ENCODE peak calls at places on chromosome 11, in four cellular contexts. V is tibial artery; Q is CD8-positive, alpha-beta T cell; X is endodermal cell. A is an unnamed sample.

GRCh38 chr11:86515297-86516094 is 140.8 kb downstream of the CCDC81 start:
- DNase-seq in V (no peak), Q (no peak), X (peak), A (no peak)

GRCh38 chr11:8257003-8257664 is 6.5 kb downstream of the LMO1 start:
- DNase-seq in V (peak), Q (no peak), X (no peak), A (peak)

GRCh38 chr11:112614605-112615004 is 346.6 kb upstream of the NCAM1 start:
- DNase-seq in V (no peak), Q (no peak), X (no peak), A (no peak)

GRCh38 chr11:22510741-22511140 is 114.9 kb downstream of the FANCF start:
- DNase-seq in V (no peak), Q (no peak), X (no peak), A (no peak)

GRCh38 chr11:104076455-104076854 is 40.0 kb downstream of the DDI1 start:
- DNase-seq in V (no peak), Q (no peak), X (no peak), A (no peak)

GRCh38 chr11:75365711-75366181 is 14.3 kb upstream of the ARRB1 start:
- DNase-seq in V (no peak), Q (no peak), X (no peak), A (no peak)

GRCh38 chr11:117178210-117179034 is at the start of gene SIDT2:
- DNase-seq in V (peak), Q (peak), X (peak), A (peak)

GRCh38 chr11:69491071-69492031 is 9.9 kb downstream of the LINC01488 start:
- DNase-seq in V (no peak), Q (no peak), X (no peak), A (no peak)

GRCh38 chr11:95372097-95372656 is 141.2 kb upstream of the SESN3 start:
- DNase-seq in V (no peak), Q (no peak), X (no peak), A (no peak)

GRCh38 chr11:118338637-118339061 is 3.9 kb downstream of the CD3D start:
- DNase-seq in V (no peak), Q (peak), X (no peak), A (no peak)

GRCh38 chr11:99693941-99694492 is 673.3 kb downstream of the CNTN5 start:
- DNase-seq in V (no peak), Q (no peak), X (no peak), A (no peak)

GRCh38 chr11:72833083-72833733 is 19.0 kb downstream of the ATG16L2 start:
- DNase-seq in V (no peak), Q (no peak), X (no peak), A (peak)

GRCh38 chr11:118314985-118315384 is 10.5 kb downstream of the CD3E start:
- DNase-seq in V (no peak), Q (no peak), X (no peak), A (no peak)

GRCh38 chr11:35160902-35161585 is 22.1 kb downstream of the CD44 start:
- DNase-seq in V (no peak), Q (no peak), X (no peak), A (no peak)
- H3K27ac ChIP-seq in V (peak), Q (peak), X (no peak), A (no peak)

GRCh38 chr11:77074205-77074604 is 7.4 kb downstream of the CAPN5 start:
- DNase-seq in V (no peak), Q (no peak), X (peak), A (peak)

GRCh38 chr11:77071671-77072605 is 5.2 kb downstream of the CAPN5 start:
- DNase-seq in V (no peak), Q (no peak), X (peak), A (peak)

GRCh38 chr11:77072851-77073327 is 6.1 kb downstream of the CAPN5 start:
- DNase-seq in V (no peak), Q (no peak), X (peak), A (no peak)

GRCh38 chr11:77074626-77075221 is 8.0 kb downstream of the CAPN5 start:
- DNase-seq in V (no peak), Q (no peak), X (peak), A (peak)

GRCh38 chr11:77073328-77074001 is 6.7 kb downstream of the CAPN5 start:
- DNase-seq in V (peak), Q (no peak), X (peak), A (peak)
- TF ChIP-seq CTCF in V (peak), Q (no peak), X (no peak), A (no peak)

GRCh38 chr11:64000740-64001514 is 14.7 kb downstream of the OTUB1 start:
- DNase-seq in V (no peak), Q (no peak), X (no peak), A (no peak)
- H3K4me3 ChIP-seq in V (peak), Q (peak), X (no peak), A (peak)

DNA sequence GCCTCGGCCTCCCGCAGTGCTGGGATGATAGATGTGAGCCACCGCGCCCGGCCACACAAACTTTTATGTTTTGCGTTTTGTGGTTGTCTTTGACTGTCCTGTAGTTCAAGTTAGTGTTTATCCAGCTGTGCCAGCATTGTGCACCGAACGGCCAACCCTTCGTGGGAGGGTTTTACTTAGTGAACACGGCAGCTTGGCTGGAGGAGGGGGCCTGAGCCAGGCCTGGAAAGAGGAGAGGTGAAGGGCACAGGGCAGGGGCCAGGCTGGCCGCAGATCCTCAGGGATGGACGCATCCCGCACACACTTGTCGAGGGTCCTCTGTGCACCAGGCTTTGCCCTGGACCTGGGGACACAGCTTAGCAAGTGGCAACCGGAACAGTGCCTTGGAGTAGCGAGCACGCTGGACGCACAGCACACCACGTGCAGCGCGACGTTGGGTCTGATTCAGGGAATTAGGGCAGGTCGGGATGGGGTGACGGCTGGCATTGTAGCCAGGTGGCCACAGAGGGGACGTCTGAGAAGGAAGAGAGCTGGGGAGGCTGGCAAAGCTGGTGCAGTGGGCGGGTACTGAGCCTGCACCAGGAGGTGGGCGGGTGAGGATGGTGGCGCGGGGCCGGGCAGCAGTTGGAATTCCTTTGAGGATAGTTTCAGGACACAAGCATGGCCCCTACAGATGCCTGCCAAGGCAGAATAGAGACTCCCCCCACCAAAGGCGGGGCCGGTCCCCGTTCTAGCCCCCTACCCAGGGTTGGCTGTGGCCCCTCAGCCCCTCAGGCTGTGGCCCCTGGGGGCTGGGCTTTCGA is 13.4 kb downstream of the EPS8L2 start:
- DNase-seq in V (no peak), Q (no peak), X (no peak), A (peak)
- H3K27ac ChIP-seq in V (no peak), Q (no peak), X (no peak), A (no peak)

GRCh38 chr11:106137061-106137460 is 59.6 kb downstream of the AASDHPPT start:
- DNase-seq in V (no peak), Q (no peak), X (no peak), A (no peak)

GRCh38 chr11:106131998-106132397 is 54.5 kb downstream of the AASDHPPT start:
- DNase-seq in V (no peak), Q (no peak), X (no peak), A (no peak)

GRCh38 chr11:106132582-106133354 is 55.3 kb downstream of the AASDHPPT start:
- DNase-seq in V (no peak), Q (no peak), X (no peak), A (no peak)

GRCh38 chr11:106137758-106138157 is 60.3 kb downstream of the AASDHPPT start:
- DNase-seq in V (no peak), Q (no peak), X (no peak), A (no peak)

DNA sequence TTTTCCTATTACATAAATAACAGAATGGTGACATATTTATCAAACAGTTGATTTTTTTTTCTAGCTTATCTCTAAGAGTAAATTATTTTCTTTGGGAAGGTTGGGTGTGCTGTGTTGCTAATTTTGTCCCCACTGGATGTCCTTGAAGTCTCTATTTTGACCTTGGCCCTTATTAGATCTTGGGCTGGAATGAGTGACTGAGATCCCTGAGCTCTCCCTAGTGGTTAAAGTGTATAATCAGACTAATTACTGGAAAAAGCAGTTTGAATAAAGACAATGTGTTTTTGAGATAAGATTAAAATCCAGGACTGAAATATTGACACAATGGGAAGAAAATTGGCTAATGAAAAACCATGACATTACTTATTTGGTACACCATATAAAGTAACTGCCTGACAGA is 56.1 kb downstream of the AASDHPPT start:
- DNase-seq in V (no peak), Q (no peak), X (no peak), A (no peak)
- TF ChIP-seq CTCF in V (no peak), Q (no peak), X (peak), A (no peak)

GRCh38 chr11:20025331-20025840 is 134.9 kb downstream of the DBX1 start:
- DNase-seq in V (no peak), Q (no peak), X (peak), A (no peak)
- H3K4me3 ChIP-seq in V (no peak), Q (no peak), X (no peak), A (no peak)